ENCODE peak calls at places on chromosomes 6 and 20, in seven cellular contexts. One of them, this sample, is unnamed.

GRCh38 chr6:63615590-63615989 is 20.0 kb upstream of the PHF3 start:
- DNase-seq in NCI-H1694: no peak
- DNase-seq in mucosa of descending colon: no peak
- DNase-seq in T-helper 2 cell: no peak
- DNase-seq in cardiac muscle cell: no peak
- DNase-seq in activated CD4-positive, alpha-beta T cell treated with anti-CD3 and anti-CD28 coated beads, Interleukin-2, amount 50 U/mL, for 48 hours: no peak
- DNase-seq in osteocyte: no peak
- DNase-seq in this sample: no peak

GRCh38 chr6:49550413-49551125 is at the start of gene C6orf141:
- DNase-seq in T-helper 2 cell: no peak
- DNase-seq in mucosa of descending colon: peak
- DNase-seq in activated CD4-positive, alpha-beta T cell treated with anti-CD3 and anti-CD28 coated beads, Interleukin-2, amount 50 U/mL, for 48 hours: peak
- DNase-seq in cardiac muscle cell: peak
- DNase-seq in NCI-H1694: no peak
- DNase-seq in osteocyte: no peak
- DNase-seq in this sample: peak

GRCh38 chr20:32902456-32903420 is 44.0 kb downstream of the EFCAB8 start:
- DNase-seq in cardiac muscle cell: peak
- DNase-seq in NCI-H1694: no peak
- DNase-seq in osteocyte: no peak
- DNase-seq in mucosa of descending colon: peak
- DNase-seq in T-helper 2 cell: peak
- DNase-seq in activated CD4-positive, alpha-beta T cell treated with anti-CD3 and anti-CD28 coated beads, Interleukin-2, amount 50 U/mL, for 48 hours: peak
- DNase-seq in this sample: peak

GRCh38 chr20:50900261-50900660 is 31.0 kb downstream of the ADNP start:
- DNase-seq in activated CD4-positive, alpha-beta T cell treated with anti-CD3 and anti-CD28 coated beads, Interleukin-2, amount 50 U/mL, for 48 hours: no peak
- DNase-seq in mucosa of descending colon: no peak
- DNase-seq in NCI-H1694: no peak
- DNase-seq in osteocyte: no peak
- DNase-seq in cardiac muscle cell: no peak
- DNase-seq in T-helper 2 cell: no peak
- DNase-seq in this sample: no peak

GRCh38 chr20:24060851-24061590 is 72.4 kb upstream of the GGTLC1 start:
- DNase-seq in mucosa of descending colon: no peak
- DNase-seq in activated CD4-positive, alpha-beta T cell treated with anti-CD3 and anti-CD28 coated beads, Interleukin-2, amount 50 U/mL, for 48 hours: no peak
- DNase-seq in T-helper 2 cell: no peak
- DNase-seq in cardiac muscle cell: no peak
- DNase-seq in NCI-H1694: no peak
- DNase-seq in osteocyte: no peak
- DNase-seq in this sample: no peak

GRCh38 chr6:12051861-12052368 is 39.8 kb downstream of the HIVEP1 start:
- DNase-seq in T-helper 2 cell: no peak
- DNase-seq in osteocyte: no peak
- DNase-seq in activated CD4-positive, alpha-beta T cell treated with anti-CD3 and anti-CD28 coated beads, Interleukin-2, amount 50 U/mL, for 48 hours: peak
- DNase-seq in NCI-H1694: no peak
- DNase-seq in cardiac muscle cell: no peak
- DNase-seq in mucosa of descending colon: peak
- DNase-seq in this sample: peak

GRCh38 chr6:139577124-139577800 is 202.8 kb upstream of the CITED2 start:
- DNase-seq in T-helper 2 cell: no peak
- DNase-seq in mucosa of descending colon: no peak
- DNase-seq in cardiac muscle cell: no peak
- DNase-seq in activated CD4-positive, alpha-beta T cell treated with anti-CD3 and anti-CD28 coated beads, Interleukin-2, amount 50 U/mL, for 48 hours: no peak
- DNase-seq in NCI-H1694: no peak
- DNase-seq in osteocyte: no peak
- DNase-seq in this sample: peak

GRCh38 chr20:1086273-1087213 is 31.9 kb upstream of the PSMF1 start:
- DNase-seq in activated CD4-positive, alpha-beta T cell treated with anti-CD3 and anti-CD28 coated beads, Interleukin-2, amount 50 U/mL, for 48 hours: no peak
- DNase-seq in osteocyte: no peak
- DNase-seq in cardiac muscle cell: no peak
- DNase-seq in T-helper 2 cell: no peak
- DNase-seq in NCI-H1694: no peak
- DNase-seq in mucosa of descending colon: no peak
- DNase-seq in this sample: no peak

GRCh38 chr20:23031346-23031745 is 3.8 kb upstream of the SSTR4 start:
- DNase-seq in NCI-H1694: no peak
- DNase-seq in cardiac muscle cell: no peak
- DNase-seq in activated CD4-positive, alpha-beta T cell treated with anti-CD3 and anti-CD28 coated beads, Interleukin-2, amount 50 U/mL, for 48 hours: no peak
- DNase-seq in osteocyte: no peak
- DNase-seq in mucosa of descending colon: no peak
- DNase-seq in T-helper 2 cell: no peak
- DNase-seq in this sample: no peak

This sample was measured in body of pancreas.